ENCODE peak calls at places on chromosomes 6 and 20, in seven cellular contexts. C is MCF 10A; R is activated CD4-positive, alpha-beta T cell treated with anti-CD3 and anti-CD28 coated beads, Interleukin-2, amount 50 U/mL, for 48 hours; W is left cardiac atrium; M is activated CD8-positive, alpha-beta T cell treated with anti-CD3 and anti-CD28 coated beads, Interleukin-2, amount 10 ng/mL, durations not matched to agents 7 days and 5 days; K is lower leg skin; A is mucosa of gallbladder. Z is an unnamed sample.

GRCh38 chr20:19729672-19730071 is 28.4 kb upstream of the RIN2 start:
- DNase-seq in C (no peak), R (peak), W (no peak), M (no peak), K (peak), A (no peak), Z (no peak)

GRCh38 chr20:53581444-53582311 is 12.0 kb downstream of the ZNF217 start:
- DNase-seq in C (no peak), R (no peak), W (peak), M (peak), K (peak), A (no peak), Z (peak)

GRCh38 chr20:50304501-50304856 is 113.8 kb downstream of the CEBPB start:
- DNase-seq in C (no peak), R (no peak), W (peak), M (no peak), K (peak), A (peak), Z (no peak)

GRCh38 chr6:138182939-138183791 is 21.4 kb downstream of the ARFGEF3 start:
- DNase-seq in C (no peak), R (no peak), W (no peak), M (no peak), K (no peak), A (no peak), Z (no peak)

GRCh38 chr20:59022754-59023153 is 3.5 kb downstream of the TUBB1 start:
- DNase-seq in C (no peak), R (no peak), W (no peak), M (no peak), K (no peak), A (no peak), Z (no peak)

GRCh38 chr20:63765918-63766317 is 26.3 kb downstream of the SLC2A4RG start:
- DNase-seq in C (no peak), R (no peak), W (no peak), M (no peak), K (no peak), A (no peak), Z (no peak)

GRCh38 chr6:152348116-152348515 is 289.0 kb downstream of the SYNE1 start:
- DNase-seq in C (no peak), R (no peak), W (no peak), M (no peak), K (no peak), A (no peak), Z (no peak)

GRCh38 chr20:58309607-58310290 is at the start of gene RAB22A:
- DNase-seq in C (peak), R (peak), W (peak), M (peak), K (peak), A (peak), Z (peak)

GRCh38 chr20:1579488-1579887 is 22.0 kb upstream of the SIRPD start:
- DNase-seq in C (no peak), R (no peak), W (no peak), M (no peak), K (no peak), A (no peak), Z (no peak)

GRCh38 chr6:75855047-75855446 is 106.0 kb downstream of the MYO6 start:
- DNase-seq in C (peak), R (peak), W (no peak), M (peak), K (no peak), A (peak), Z (no peak)

GRCh38 chr6:113908801-113909200 is 51.7 kb downstream of the MARCKS start:
- DNase-seq in C (no peak), R (no peak), W (no peak), M (no peak), K (no peak), A (no peak), Z (no peak)

GRCh38 chr20:33263784-33264183 is 19.2 kb upstream of the BPIFB1 start:
- DNase-seq in C (no peak), R (no peak), W (no peak), M (no peak), K (no peak), A (no peak), Z (no peak)

GRCh38 chr6:219641-220198 is 72.6 kb upstream of the DUSP22 start:
- DNase-seq in C (peak), R (no peak), W (peak), M (no peak), K (peak), A (peak), Z (peak)

GRCh38 chr6:36120539-36120938 is 9.8 kb upstream of the MAPK13 start:
- DNase-seq in C (no peak), R (peak), W (no peak), M (peak), K (no peak), A (no peak), Z (no peak)

GRCh38 chr6:19736066-19736465 is 101.1 kb upstream of the ID4 start:
- DNase-seq in C (no peak), R (no peak), W (no peak), M (no peak), K (no peak), A (no peak), Z (no peak)

GRCh38 chr6:30615958-30616810 is 859 bp downstream of the PPP1R10 start:
- DNase-seq in C (peak), R (no peak), W (no peak), M (peak), K (no peak), A (peak), Z (no peak)

GRCh38 chr6:9766240-9766915 is 648.5 kb downstream of the TFAP2A start:
- DNase-seq in C (peak), R (no peak), W (no peak), M (no peak), K (no peak), A (no peak), Z (no peak)

GRCh38 chr20:2752631-2753455 is 47.6 kb downstream of the CPXM1 start:
- DNase-seq in C (peak), R (peak), W (peak), M (peak), K (peak), A (no peak), Z (no peak)

GRCh38 chr6:52595796-52596130 is 18.9 kb upstream of the TRAM2 start:
- DNase-seq in C (no peak), R (no peak), W (no peak), M (no peak), K (no peak), A (no peak), Z (no peak)

GRCh38 chr6:17457405-17457804 is 64.0 kb downstream of the CAP2 start:
- DNase-seq in C (no peak), R (no peak), W (no peak), M (no peak), K (no peak), A (no peak), Z (no peak)

GRCh38 chr6:113406051-113406695 is 451.0 kb upstream of the MARCKS start:
- DNase-seq in C (no peak), R (no peak), W (no peak), M (no peak), K (no peak), A (no peak), Z (no peak)

GRCh38 chr6:9103876-9104521 is 668.7 kb upstream of the SLC35B3 start:
- DNase-seq in C (no peak), R (no peak), W (no peak), M (no peak), K (peak), A (no peak), Z (no peak)

GRCh38 chr20:35831029-35831428 is 59.2 kb downstream of the PHF20 start:
- DNase-seq in C (peak), R (no peak), W (no peak), M (no peak), K (no peak), A (no peak), Z (no peak)

GRCh38 chr6:11430036-11430435 is 107.5 kb upstream of the TMEM170B start:
- DNase-seq in C (no peak), R (no peak), W (no peak), M (no peak), K (no peak), A (no peak), Z (no peak)

GRCh38 chr6:11778648-11779307 is at the start of gene ADTRP:
- DNase-seq in C (no peak), R (no peak), W (no peak), M (no peak), K (no peak), A (no peak), Z (peak)

GRCh38 chr20:59564171-59564570 is 40.2 kb upstream of the PHACTR3 start:
- DNase-seq in C (no peak), R (no peak), W (no peak), M (no peak), K (peak), A (no peak), Z (no peak)

GRCh38 chr6:170127151-170127550 is 163.7 kb downstream of the DLL1 start:
- DNase-seq in C (no peak), R (no peak), W (no peak), M (no peak), K (peak), A (no peak), Z (peak)

GRCh38 chr6:41740366-41741162 is 5.2 kb upstream of the TFEB start:
- DNase-seq in C (no peak), R (no peak), W (no peak), M (no peak), K (no peak), A (no peak), Z (no peak)

GRCh38 chr6:2665169-2666070 is 85.3 kb downstream of the MYLK4 start:
- DNase-seq in C (peak), R (no peak), W (no peak), M (no peak), K (no peak), A (no peak), Z (no peak)

GRCh38 chr20:4071177-4071723 is 55.9 kb upstream of the RNF24 start:
- DNase-seq in C (no peak), R (no peak), W (no peak), M (no peak), K (no peak), A (no peak), Z (no peak)